ENCODE peak calls at places on chromosomes 12 and 14, in ten cellular contexts. U is GM10248, M is AG04449, C is AG10803, I is Peyer's patch, N is transverse colon, G is K562, J is thyroid gland, D is chondrocyte, H is lung. B is an unnamed sample.

GRCh38 chr14:73492661-73493060 is 1.9 kb downstream of the RIOX1 start:
- DNase-seq in U (no peak), M (no peak), C (no peak), I (no peak), N (no peak), G (no peak), J (no peak), D (no peak), H (no peak), B (no peak)

GRCh38 chr14:79581912-79582576 is 629.3 kb downstream of the DIO2 start:
- DNase-seq in U (no peak), M (no peak), C (peak; percentile 15), I (no peak), N (no peak), G (no peak), J (no peak), D (no peak), H (no peak), B (no peak)

GRCh38 chr12:3744216-3744883 is 8.6 kb downstream of the CRACR2A start:
- DNase-seq in U (no peak), M (no peak), C (no peak), I (no peak), N (no peak), G (no peak), J (no peak), D (no peak), H (no peak), B (no peak)

GRCh38 chr14:96064866-96065265 is 25.7 kb downstream of the C14orf132 start:
- DNase-seq in U (no peak), M (no peak), C (no peak), I (no peak), N (no peak), G (no peak), J (no peak), D (no peak), H (no peak), B (no peak)

GRCh38 chr14:74981833-74982232 is 20.9 kb upstream of the EIF2B2 start:
- DNase-seq in U (no peak), M (no peak), C (no peak), I (no peak), N (no peak), G (no peak), J (no peak), D (no peak), H (no peak), B (no peak)

GRCh38 chr14:30607156-30607780 is 14.9 kb upstream of the SCFD1 start:
- DNase-seq in U (no peak), M (no peak), C (peak; percentile 23), I (no peak), N (no peak), G (no peak), J (no peak), D (no peak), H (no peak), B (no peak)

GRCh38 chr14:35944847-35945246 is 118.7 kb downstream of the BRMS1L start:
- DNase-seq in U (peak; percentile 24), M (no peak), C (no peak), I (no peak), N (peak; percentile 26), G (peak; percentile 5), J (peak; percentile 19), D (no peak), H (no peak), B (no peak)

GRCh38 chr12:82357340-82357739 is 847 bp downstream of the CCDC59 start:
- DNase-seq in U (no peak), M (no peak), C (no peak), I (no peak), N (no peak), G (no peak), J (no peak), D (no peak), H (no peak), B (no peak)

GRCh38 chr12:40107098-40107802 is 1.4 kb upstream of the SLC2A13 start:
- DNase-seq in U (peak; percentile 75), M (peak; percentile 3), C (peak; percentile 68), I (peak; percentile 97), N (peak; percentile 93), G (peak; percentile 64), J (peak; percentile 86), D (no peak), H (peak; percentile 91), B (peak; percentile 87)

GRCh38 chr14:101780887-101781239 is 19.4 kb downstream of the PPP2R5C start:
- DNase-seq in U (no peak), M (no peak), C (no peak), I (no peak), N (peak; percentile 36), G (no peak), J (peak; percentile 39), D (no peak), H (no peak), B (no peak)

GRCh38 chr14:81434230-81434629 is 34.1 kb upstream of the STON2 start:
- DNase-seq in U (no peak), M (no peak), C (no peak), I (no peak), N (no peak), G (peak; percentile 43), J (no peak), D (no peak), H (no peak), B (no peak)

GRCh38 chr12:8078400-8078799 is 3.7 kb upstream of the NECAP1 start:
- DNase-seq in U (peak; percentile 32), M (peak; percentile 52), C (peak; percentile 72), I (peak; percentile 38), N (peak; percentile 22), G (no peak), J (no peak), D (no peak), H (no peak), B (no peak)

GRCh38 chr14:53929871-53930685 is 26.5 kb downstream of the BMP4 start:
- DNase-seq in U (peak; percentile 29), M (no peak), C (no peak), I (no peak), N (peak; percentile 25), G (peak; percentile 9), J (peak; percentile 57), D (no peak), H (no peak), B (peak; percentile 67)

GRCh38 chr12:111446044-111446581 is 40.4 kb downstream of the SH2B3 start:
- DNase-seq in U (no peak), M (no peak), C (peak; percentile 56), I (peak; percentile 17), N (peak; percentile 71), G (no peak), J (peak; percentile 57), D (no peak), H (no peak), B (peak; percentile 71)

GRCh38 chr14:77458249-77458950 is 507 bp downstream of the AHSA1 start:
- DNase-seq in U (no peak), M (no peak), C (no peak), I (peak; percentile 44), N (peak; percentile 43), G (peak; percentile 33), J (peak; percentile 10), D (no peak), H (no peak), B (peak; percentile 65)

GRCh38 chr12:52307836-52308806 is 13.1 kb downstream of the KRT83 start:
- DNase-seq in U (no peak), M (no peak), C (peak; percentile 45), I (no peak), N (peak; percentile 45), G (peak; percentile 26), J (peak; percentile 86), D (no peak), H (peak; percentile 60), B (peak; percentile 63)
- TF ChIP-seq CTCF in U (no peak), M (no peak), C (peak; percentile 17), I (no peak), N (no peak), G (peak; percentile 6), J (peak; percentile 53), D (peak; percentile 61), H (no peak), B (no peak)

GRCh38 chr12:98678236-98678945 is 33.3 kb downstream of the APAF1 start:
- DNase-seq in U (no peak), M (no peak), C (no peak), I (no peak), N (no peak), G (no peak), J (no peak), D (no peak), H (no peak), B (no peak)
- TF ChIP-seq CTCF in U (no peak), M (no peak), C (no peak), I (no peak), N (no peak), G (no peak), J (no peak), D (no peak), H (no peak), B (no peak)

GRCh38 chr12:107450541-107450940 is 235.1 kb upstream of the PWP1 start:
- DNase-seq in U (no peak), M (no peak), C (no peak), I (no peak), N (no peak), G (no peak), J (no peak), D (peak; percentile 1), H (no peak), B (no peak)
- TF ChIP-seq CTCF in U (no peak), M (no peak), C (no peak), I (no peak), N (no peak), G (no peak), J (no peak), D (no peak), H (no peak), B (no peak)

DNA sequence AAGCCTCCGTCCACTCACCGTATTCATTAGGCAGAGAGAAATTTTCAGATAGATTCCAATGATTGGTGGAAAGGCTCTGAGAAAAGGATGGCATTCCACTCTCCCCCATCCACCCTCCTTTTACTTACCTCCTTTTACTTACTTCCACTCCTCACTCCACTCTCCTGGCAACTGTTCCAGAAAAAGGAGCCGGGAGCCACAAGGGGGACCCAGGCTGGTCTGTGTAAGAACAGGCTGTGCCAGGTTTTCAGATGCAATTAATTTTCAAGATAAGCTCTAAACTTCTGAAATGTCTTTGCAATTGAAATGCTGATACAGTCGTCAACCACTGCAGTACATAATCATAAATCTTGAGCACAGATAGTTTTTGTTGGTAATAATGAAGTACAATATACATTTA is 248.8 kb downstream of the ANO6 start:
- DNase-seq in U (no peak), M (no peak), C (no peak), I (no peak), N (no peak), G (no peak), J (peak; percentile 45), D (no peak), H (no peak), B (no peak)
- TF ChIP-seq CTCF in U (no peak), M (no peak), C (no peak), I (no peak), N (no peak), G (no peak), J (peak; percentile 25), D (peak; percentile 23), H (no peak), B (no peak)

DNA sequence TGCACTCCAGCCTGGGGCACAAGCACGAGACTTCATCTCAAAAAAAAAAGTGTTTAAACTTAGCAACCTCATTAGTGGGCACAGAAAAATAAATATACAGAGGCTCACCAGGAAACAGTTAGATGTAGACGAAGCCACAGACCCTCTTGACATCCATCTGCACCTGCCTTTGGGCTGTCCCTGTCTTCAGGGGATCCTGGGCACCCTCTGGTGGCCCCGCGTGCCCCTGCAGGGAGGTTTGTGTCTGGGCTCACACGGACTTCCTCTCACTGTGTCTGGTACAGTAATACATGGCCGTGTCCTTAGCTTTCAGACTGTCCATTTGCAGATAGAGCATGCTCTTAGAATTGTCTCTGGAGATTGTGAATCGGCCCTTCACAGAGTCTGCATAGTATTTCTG is 916.5 kb downstream of the TMEM121 start:
- DNase-seq in U (peak; percentile 6), M (no peak), C (no peak), I (peak; percentile 41), N (no peak), G (no peak), J (no peak), D (no peak), H (no peak), B (no peak)
- TF ChIP-seq CTCF in U (peak; percentile 42), M (no peak), C (no peak), I (no peak), N (no peak), G (peak; percentile 41), J (no peak), D (no peak), H (no peak), B (no peak)

B was measured in mucosa of descending colon.